ENCODE peak calls at places on chromosomes 13 and 19, in five cellular contexts. I is left ventricle myocardium inferior, Y is heart right ventricle, J is psoas muscle, P is Peyer's patch. B is an unnamed sample.

GRCh38 chr13:111586291-111586690 is 265.8 kb downstream of the TEX29 start:
- DNase-seq in I (no peak), Y (no peak), J (no peak), P (no peak), B (no peak)

GRCh38 chr13:29676535-29676934 is 81.0 kb upstream of the SLC7A1 start:
- DNase-seq in I (no peak), Y (no peak), J (no peak), P (no peak), B (no peak)

GRCh38 chr13:80132741-80133601 is 208.0 kb downstream of the SPRY2 start:
- DNase-seq in I (peak; percentile 47), Y (peak; percentile 81), J (peak; percentile 36), P (no peak), B (no peak)

GRCh38 chr19:34712606-34713261 is 21.3 kb upstream of the ZNF181 start:
- DNase-seq in I (no peak), Y (peak; percentile 76), J (no peak), P (peak; percentile 35), B (peak; percentile 37)

GRCh38 chr19:10009714-10010224 is 535 bp downstream of the COL5A3 start:
- DNase-seq in I (no peak), Y (no peak), J (no peak), P (no peak), B (no peak)

GRCh38 chr19:45091031-45091918 is 1.7 kb upstream of the PPP1R37 start:
- DNase-seq in I (peak; percentile 98), Y (peak; percentile 99), J (peak; percentile 98), P (peak; percentile 96), B (peak; percentile 99)

GRCh38 chr13:47121092-47121763 is 224.4 kb upstream of the HTR2A start:
- DNase-seq in I (no peak), Y (no peak), J (no peak), P (no peak), B (no peak)

GRCh38 chr19:5480427-5480836 is 25.2 kb downstream of the ZNRF4 start:
- DNase-seq in I (no peak), Y (no peak), J (peak; percentile 22), P (no peak), B (no peak)

GRCh38 chr13:109938255-109938936 is 152.0 kb upstream of the IRS2 start:
- DNase-seq in I (no peak), Y (no peak), J (no peak), P (no peak), B (no peak)

DNA sequence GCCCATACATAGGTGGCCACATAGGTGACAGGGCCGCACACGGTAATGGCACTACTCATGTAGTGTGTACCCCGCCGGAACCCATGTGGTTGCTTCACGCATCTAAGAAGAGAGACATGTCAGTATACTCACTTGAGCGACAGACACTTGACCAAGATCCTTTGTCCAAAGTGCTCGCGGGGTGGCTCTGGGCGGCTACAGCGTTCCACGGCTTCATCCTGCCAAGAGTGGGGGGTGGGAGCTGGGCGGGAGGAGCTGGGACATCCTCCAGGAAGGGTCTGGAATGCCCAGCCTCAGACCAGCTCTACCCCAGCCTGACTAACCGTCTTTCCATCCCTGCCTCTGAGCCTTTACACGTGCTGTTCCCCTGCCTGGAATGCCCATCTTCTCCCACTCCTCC is 8.5 kb downstream of the ANGPTL8 start:
- DNase-seq in I (no peak), Y (no peak), J (no peak), P (no peak), B (no peak)
- H3K4me1 ChIP-seq in I (peaks cover 70% of the 10 kb centered on the region), Y (peaks cover 34% of the 10 kb centered on the region), J (peaks cover 6% of the 10 kb centered on the region), P (peaks cover 4% of the 10 kb centered on the region), B (peaks cover 47% of the 10 kb centered on the region)

GRCh38 chr13:102825921-102826706 is 19.7 kb upstream of the ERCC5 start:
- DNase-seq in I (no peak), Y (no peak), J (no peak), P (no peak), B (no peak)
- TF ChIP-seq CTCF in I (no peak), Y (no peak), J (no peak), P (no peak), B (no peak)

GRCh38 chr13:98563071-98563470 is 13.8 kb downstream of the STK24 start:
- DNase-seq in I (no peak), Y (no peak), J (no peak), P (peak; percentile 54), B (no peak)
- H3K4me1 ChIP-seq in I (peaks cover 97% of the 10 kb centered on the region), Y (peaks cover 85% of the 10 kb centered on the region), J (peaks cover 58% of the 10 kb centered on the region), P (peaks cover 25% of the 10 kb centered on the region), B (peaks cover 43% of the 10 kb centered on the region)

GRCh38 chr19:17420267-17420924 is 549 bp downstream of the MVB12A start:
- DNase-seq in I (peak; percentile 23), Y (peak; percentile 34), J (peak; percentile 42), P (no peak), B (peak; percentile 47)
- TF ChIP-seq CTCF in I (no peak), Y (no peak), J (no peak), P (no peak), B (no peak)

GRCh38 chr19:13838943-13839192 is 38.1 kb upstream of the NANOS3 start:
- DNase-seq in I (no peak), Y (no peak), J (no peak), P (no peak), B (peak; percentile 93)
- H3K4me1 ChIP-seq in I (peaks cover 89% of the 10 kb centered on the region), Y (peaks cover 83% of the 10 kb centered on the region), J (peaks cover 51% of the 10 kb centered on the region), P (peaks cover 21% of the 10 kb centered on the region), B (peaks cover 58% of the 10 kb centered on the region)

GRCh38 chr13:24040835-24041234 is 119.7 kb upstream of the SPATA13 start:
- DNase-seq in I (no peak), Y (no peak), J (no peak), P (no peak), B (no peak)

GRCh38 chr13:24041822-24042221 is 118.7 kb upstream of the SPATA13 start:
- DNase-seq in I (no peak), Y (no peak), J (no peak), P (no peak), B (no peak)

GRCh38 chr13:24042710-24043440 is 117.6 kb upstream of the SPATA13 start:
- DNase-seq in I (no peak), Y (no peak), J (no peak), P (no peak), B (no peak)

GRCh38 chr13:24043590-24044350 is 116.8 kb upstream of the SPATA13 start:
- DNase-seq in I (no peak), Y (no peak), J (no peak), P (no peak), B (no peak)

GRCh38 chr13:24045456-24045996 is 115.0 kb upstream of the SPATA13 start:
- DNase-seq in I (no peak), Y (no peak), J (no peak), P (no peak), B (no peak)
- TF ChIP-seq CTCF in I (no peak), Y (no peak), J (no peak), P (no peak), B (no peak)

GRCh38 chr19:19170053-19170945 is at the start of gene MEF2B:
- DNase-seq in I (peak; percentile 77), Y (peak; percentile 80), J (peak; percentile 82), P (peak; percentile 85), B (peak; percentile 89)
- H3K4me1 ChIP-seq in I (peaks cover 12% of the 10 kb centered on the region), Y (peaks cover 31% of the 10 kb centered on the region), J (peaks cover 19% of the 10 kb centered on the region), P (peaks cover 14% of the 10 kb centered on the region), B (no peaks in the 10 kb centered on the region)

B was measured in heart left ventricle.